ENCODE peak calls at places on chromosomes 4 and X, in seven cellular contexts. One of them, this sample, is unnamed.

GRCh38 chr4:95190751-95191436 is 357.9 kb downstream of the UNC5C start:
- DNase-seq in tibial nerve: no peak
- DNase-seq in CD8-positive, alpha-beta memory T cell: no peak
- DNase-seq in activated CD8-positive, alpha-beta T cell treated with anti-CD3 and anti-CD28 coated beads, Interleukin-2, amount 10 ng/mL, durations not matched to agents 7 days and 5 days: no peak
- DNase-seq in ureter: no peak
- DNase-seq in anterior cingulate cortex: peak
- DNase-seq in CD4-positive, alpha-beta T cell: no peak
- DNase-seq in this sample: no peak

GRCh38 chrX:134692990-134693389 is 34.7 kb upstream of the PLAC1 start:
- DNase-seq in tibial nerve: no peak
- DNase-seq in CD8-positive, alpha-beta memory T cell: no peak
- DNase-seq in activated CD8-positive, alpha-beta T cell treated with anti-CD3 and anti-CD28 coated beads, Interleukin-2, amount 10 ng/mL, durations not matched to agents 7 days and 5 days: no peak
- DNase-seq in ureter: no peak
- DNase-seq in anterior cingulate cortex: no peak
- DNase-seq in CD4-positive, alpha-beta T cell: no peak
- DNase-seq in this sample: no peak

GRCh38 chr4:124061413-124061812 is 651.1 kb downstream of the ANKRD50 start:
- DNase-seq in tibial nerve: no peak
- DNase-seq in CD8-positive, alpha-beta memory T cell: no peak
- DNase-seq in activated CD8-positive, alpha-beta T cell treated with anti-CD3 and anti-CD28 coated beads, Interleukin-2, amount 10 ng/mL, durations not matched to agents 7 days and 5 days: no peak
- DNase-seq in ureter: no peak
- DNase-seq in anterior cingulate cortex: no peak
- DNase-seq in CD4-positive, alpha-beta T cell: no peak
- DNase-seq in this sample: no peak

GRCh38 chr4:114200026-114200425 is 220.6 kb upstream of the ARSJ start:
- DNase-seq in tibial nerve: no peak
- DNase-seq in CD8-positive, alpha-beta memory T cell: no peak
- DNase-seq in activated CD8-positive, alpha-beta T cell treated with anti-CD3 and anti-CD28 coated beads, Interleukin-2, amount 10 ng/mL, durations not matched to agents 7 days and 5 days: no peak
- DNase-seq in ureter: no peak
- DNase-seq in anterior cingulate cortex: no peak
- DNase-seq in CD4-positive, alpha-beta T cell: no peak
- DNase-seq in this sample: no peak

GRCh38 chr4:55303818-55304217 is 42.2 kb upstream of the SRD5A3 start:
- DNase-seq in tibial nerve: no peak
- DNase-seq in CD8-positive, alpha-beta memory T cell: no peak
- DNase-seq in activated CD8-positive, alpha-beta T cell treated with anti-CD3 and anti-CD28 coated beads, Interleukin-2, amount 10 ng/mL, durations not matched to agents 7 days and 5 days: no peak
- DNase-seq in ureter: no peak
- DNase-seq in anterior cingulate cortex: no peak
- DNase-seq in CD4-positive, alpha-beta T cell: no peak
- DNase-seq in this sample: peak

GRCh38 chr4:124095596-124095995 is 616.9 kb downstream of the ANKRD50 start:
- DNase-seq in tibial nerve: no peak
- DNase-seq in CD8-positive, alpha-beta memory T cell: no peak
- DNase-seq in activated CD8-positive, alpha-beta T cell treated with anti-CD3 and anti-CD28 coated beads, Interleukin-2, amount 10 ng/mL, durations not matched to agents 7 days and 5 days: no peak
- DNase-seq in ureter: no peak
- DNase-seq in anterior cingulate cortex: no peak
- DNase-seq in CD4-positive, alpha-beta T cell: no peak
- DNase-seq in this sample: no peak

GRCh38 chr4:146369446-146369845 is 152.3 kb downstream of the SLC10A7 start:
- DNase-seq in tibial nerve: no peak
- DNase-seq in CD8-positive, alpha-beta memory T cell: no peak
- DNase-seq in activated CD8-positive, alpha-beta T cell treated with anti-CD3 and anti-CD28 coated beads, Interleukin-2, amount 10 ng/mL, durations not matched to agents 7 days and 5 days: no peak
- DNase-seq in ureter: no peak
- DNase-seq in anterior cingulate cortex: no peak
- DNase-seq in CD4-positive, alpha-beta T cell: no peak
- DNase-seq in this sample: no peak

GRCh38 chr4:48290146-48290772 is 20.6 kb upstream of the TEC start:
- DNase-seq in tibial nerve: no peak
- DNase-seq in CD8-positive, alpha-beta memory T cell: no peak
- DNase-seq in activated CD8-positive, alpha-beta T cell treated with anti-CD3 and anti-CD28 coated beads, Interleukin-2, amount 10 ng/mL, durations not matched to agents 7 days and 5 days: no peak
- DNase-seq in ureter: no peak
- DNase-seq in anterior cingulate cortex: no peak
- DNase-seq in CD4-positive, alpha-beta T cell: no peak
- DNase-seq in this sample: no peak

GRCh38 chr4:88104902-88105610 is 53.4 kb downstream of the ABCG2 start:
- DNase-seq in tibial nerve: no peak
- DNase-seq in CD8-positive, alpha-beta memory T cell: no peak
- DNase-seq in activated CD8-positive, alpha-beta T cell treated with anti-CD3 and anti-CD28 coated beads, Interleukin-2, amount 10 ng/mL, durations not matched to agents 7 days and 5 days: no peak
- DNase-seq in ureter: no peak
- DNase-seq in anterior cingulate cortex: no peak
- DNase-seq in CD4-positive, alpha-beta T cell: no peak
- DNase-seq in this sample: no peak

GRCh38 chr4:67886281-67886680 is 2.5 kb upstream of the TMPRSS11D start:
- DNase-seq in tibial nerve: no peak
- DNase-seq in CD8-positive, alpha-beta memory T cell: no peak
- DNase-seq in activated CD8-positive, alpha-beta T cell treated with anti-CD3 and anti-CD28 coated beads, Interleukin-2, amount 10 ng/mL, durations not matched to agents 7 days and 5 days: no peak
- DNase-seq in ureter: no peak
- DNase-seq in anterior cingulate cortex: no peak
- DNase-seq in CD4-positive, alpha-beta T cell: no peak
- DNase-seq in this sample: no peak

GRCh38 chrX:5644786-5645185 is 583.9 kb downstream of the NLGN4X start:
- DNase-seq in tibial nerve: no peak
- DNase-seq in CD8-positive, alpha-beta memory T cell: no peak
- DNase-seq in activated CD8-positive, alpha-beta T cell treated with anti-CD3 and anti-CD28 coated beads, Interleukin-2, amount 10 ng/mL, durations not matched to agents 7 days and 5 days: no peak
- DNase-seq in ureter: no peak
- DNase-seq in anterior cingulate cortex: no peak
- DNase-seq in CD4-positive, alpha-beta T cell: no peak
- DNase-seq in this sample: no peak

GRCh38 chr4:80265571-80266266 is 745 bp upstream of the FGF5 start:
- DNase-seq in tibial nerve: no peak
- DNase-seq in CD8-positive, alpha-beta memory T cell: no peak
- DNase-seq in activated CD8-positive, alpha-beta T cell treated with anti-CD3 and anti-CD28 coated beads, Interleukin-2, amount 10 ng/mL, durations not matched to agents 7 days and 5 days: no peak
- DNase-seq in ureter: no peak
- DNase-seq in anterior cingulate cortex: no peak
- DNase-seq in CD4-positive, alpha-beta T cell: no peak
- DNase-seq in this sample: no peak

GRCh38 chrX:110989447-110989846 is 106.5 kb upstream of the PAK3 start:
- DNase-seq in tibial nerve: no peak
- DNase-seq in CD8-positive, alpha-beta memory T cell: no peak
- DNase-seq in activated CD8-positive, alpha-beta T cell treated with anti-CD3 and anti-CD28 coated beads, Interleukin-2, amount 10 ng/mL, durations not matched to agents 7 days and 5 days: no peak
- DNase-seq in ureter: no peak
- DNase-seq in anterior cingulate cortex: no peak
- DNase-seq in CD4-positive, alpha-beta T cell: no peak
- DNase-seq in this sample: no peak

GRCh38 chr4:9762823-9763475 is 18.5 kb upstream of the DRD5 start:
- DNase-seq in tibial nerve: peak
- DNase-seq in CD8-positive, alpha-beta memory T cell: no peak
- DNase-seq in activated CD8-positive, alpha-beta T cell treated with anti-CD3 and anti-CD28 coated beads, Interleukin-2, amount 10 ng/mL, durations not matched to agents 7 days and 5 days: peak
- DNase-seq in ureter: peak
- DNase-seq in anterior cingulate cortex: peak
- DNase-seq in CD4-positive, alpha-beta T cell: peak
- DNase-seq in this sample: peak

GRCh38 chr4:26962720-26963119 is 102.1 kb downstream of the STIM2 start:
- DNase-seq in tibial nerve: no peak
- DNase-seq in CD8-positive, alpha-beta memory T cell: no peak
- DNase-seq in activated CD8-positive, alpha-beta T cell treated with anti-CD3 and anti-CD28 coated beads, Interleukin-2, amount 10 ng/mL, durations not matched to agents 7 days and 5 days: no peak
- DNase-seq in ureter: no peak
- DNase-seq in anterior cingulate cortex: no peak
- DNase-seq in CD4-positive, alpha-beta T cell: no peak
- DNase-seq in this sample: no peak

GRCh38 chr4:70705146-70705855 is 16.5 kb upstream of the RUFY3 start:
- DNase-seq in tibial nerve: peak
- DNase-seq in CD8-positive, alpha-beta memory T cell: peak
- DNase-seq in activated CD8-positive, alpha-beta T cell treated with anti-CD3 and anti-CD28 coated beads, Interleukin-2, amount 10 ng/mL, durations not matched to agents 7 days and 5 days: peak
- DNase-seq in ureter: peak
- DNase-seq in anterior cingulate cortex: peak
- DNase-seq in CD4-positive, alpha-beta T cell: peak
- DNase-seq in this sample: peak

GRCh38 chr4:110059556-110060191 is 138.7 kb downstream of the ELOVL6 start:
- DNase-seq in tibial nerve: no peak
- DNase-seq in CD8-positive, alpha-beta memory T cell: no peak
- DNase-seq in activated CD8-positive, alpha-beta T cell treated with anti-CD3 and anti-CD28 coated beads, Interleukin-2, amount 10 ng/mL, durations not matched to agents 7 days and 5 days: peak
- DNase-seq in ureter: no peak
- DNase-seq in anterior cingulate cortex: no peak
- DNase-seq in CD4-positive, alpha-beta T cell: no peak
- DNase-seq in this sample: no peak

GRCh38 chr4:9968472-9968871 is 52.8 kb downstream of the SLC2A9 start:
- DNase-seq in tibial nerve: no peak
- DNase-seq in CD8-positive, alpha-beta memory T cell: no peak
- DNase-seq in activated CD8-positive, alpha-beta T cell treated with anti-CD3 and anti-CD28 coated beads, Interleukin-2, amount 10 ng/mL, durations not matched to agents 7 days and 5 days: no peak
- DNase-seq in ureter: no peak
- DNase-seq in anterior cingulate cortex: no peak
- DNase-seq in CD4-positive, alpha-beta T cell: no peak
- DNase-seq in this sample: no peak